ENCODE peak calls at places on chromosomes 3 and 15, in four cellular contexts. J is left lobe of liver; T is activated T-helper 1 cell treated with anti-CD3 and anti-CD28 coated beads, Interleukin-12 subunit alpha, Interleukin-12 subunit beta, Interleukin-2, Interleukin-4 antibody, amounts not matched to agents 30 ng/mL and 10 ng/mL and 1 ng/mL, durations not matched to agents 14 hours and 24 hours and 36 hours; M is substantia nigra. Y is an unnamed sample.

GRCh38 chr3:188584958-188585689 is 431.2 kb downstream of the LPP start:
- DNase-seq in J (no peak), T (no peak), M (no peak), Y (no peak)

GRCh38 chr3:123628996-123629746 is 44.3 kb upstream of the HACD2 start:
- DNase-seq in J (no peak), T (no peak), M (no peak), Y (no peak)

GRCh38 chr3:147141516-147141915 is 264.8 kb downstream of the ZIC4 start:
- DNase-seq in J (no peak), T (no peak), M (no peak), Y (no peak)

GRCh38 chr3:136929984-136930671 is 27.7 kb upstream of the IL20RB start:
- DNase-seq in J (peak), T (no peak), M (peak), Y (peak)

GRCh38 chr3:13575459-13576061 is 26.6 kb downstream of the FBLN2 start:
- DNase-seq in J (no peak), T (no peak), M (no peak), Y (no peak)

GRCh38 chr3:88957751-88958452 is 149.5 kb upstream of the EPHA3 start:
- DNase-seq in J (no peak), T (no peak), M (no peak), Y (no peak)

GRCh38 chr3:11847607-11848006 is 922 bp upstream of the TAMM41 start:
- DNase-seq in J (no peak), T (no peak), M (no peak), Y (no peak)

GRCh38 chr3:113264249-113264648 is 52.9 kb downstream of the BOC start:
- DNase-seq in J (no peak), T (no peak), M (no peak), Y (no peak)

GRCh38 chr3:53073553-53074365 is 27.9 kb upstream of the SFMBT1 start:
- DNase-seq in J (no peak), T (no peak), M (no peak), Y (peak)

GRCh38 chr3:81968628-81969027 is 207.2 kb upstream of the GBE1 start:
- DNase-seq in J (no peak), T (no peak), M (no peak), Y (no peak)

GRCh38 chr3:76352069-76352847 is 566.9 kb upstream of the ZNF717 start:
- DNase-seq in J (no peak), T (no peak), M (no peak), Y (no peak)

GRCh38 chr15:62895905-62896316 is 146.6 kb upstream of the TPM1 start:
- DNase-seq in J (no peak), T (no peak), M (no peak), Y (no peak)

GRCh38 chr3:129365296-129365695 is 63.1 kb downstream of the EFCAB12 start:
- DNase-seq in J (no peak), T (no peak), M (no peak), Y (no peak)

GRCh38 chr15:49178477-49178876 is 8.4 kb downstream of the GALK2 start:
- DNase-seq in J (no peak), T (no peak), M (no peak), Y (no peak)

GRCh38 chr15:38564557-38565286 is at the start of gene RASGRP1:
- DNase-seq in J (peak), T (peak), M (peak), Y (peak)

GRCh38 chr15:75145027-75145841 is 56.4 kb upstream of the C15orf39 start:
- DNase-seq in J (no peak), T (no peak), M (no peak), Y (no peak)

GRCh38 chr3:59133350-59133749 is 83.5 kb upstream of the CFAP20DC start:
- DNase-seq in J (no peak), T (no peak), M (no peak), Y (no peak)

GRCh38 chr15:26087395-26087794 is 224.3 kb upstream of the ATP10A start:
- DNase-seq in J (no peak), T (no peak), M (no peak), Y (no peak)

GRCh38 chr3:175374705-175375104 is 515.6 kb downstream of the NAALADL2 start:
- DNase-seq in J (no peak), T (no peak), M (no peak), Y (no peak)

GRCh38 chr15:78934063-78935023 is 10.5 kb downstream of the CTSH start:
- DNase-seq in J (no peak), T (no peak), M (no peak), Y (no peak)

GRCh38 chr15:66514586-66514985 is 9.5 kb downstream of the ZWILCH start:
- DNase-seq in J (no peak), T (no peak), M (no peak), Y (no peak)

GRCh38 chr3:19022546-19022945 is 125.8 kb upstream of the KCNH8 start:
- DNase-seq in J (no peak), T (no peak), M (no peak), Y (no peak)

GRCh38 chr3:53231532-53232511 is 24.0 kb downstream of the TKT start:
- DNase-seq in J (no peak), T (no peak), M (no peak), Y (no peak)

GRCh38 chr3:18027161-18027939 is 284.9 kb upstream of the TBC1D5 start:
- DNase-seq in J (no peak), T (no peak), M (no peak), Y (no peak)

GRCh38 chr3:67947808-67948508 is 293.5 kb upstream of the SUCLG2 start:
- DNase-seq in J (no peak), T (peak), M (no peak), Y (no peak)

GRCh38 chr3:22450785-22451400 is 699.9 kb upstream of the ZNF385D start:
- DNase-seq in J (no peak), T (no peak), M (no peak), Y (no peak)

GRCh38 chr15:77419050-77419835 is 661 bp downstream of the PEAK1 start:
- DNase-seq in J (peak), T (peak), M (peak), Y (peak)

GRCh38 chr3:89107461-89108035 is at the start of gene EPHA3:
- DNase-seq in J (peak), T (peak), M (peak), Y (peak)

GRCh38 chr15:66885281-66885915 is 180.0 kb upstream of the SMAD3 start:
- DNase-seq in J (peak), T (no peak), M (no peak), Y (peak)

GRCh38 chr3:155646128-155646527 is 98.7 kb downstream of the PLCH1 start:
- DNase-seq in J (no peak), T (no peak), M (no peak), Y (no peak)

GRCh38 chr15:51048308-51048707 is 46.4 kb downstream of the TNFAIP8L3 start:
- DNase-seq in J (no peak), T (no peak), M (no peak), Y (no peak)

GRCh38 chr3:10516835-10517465 is 11.6 kb upstream of the ATP2B2 start:
- DNase-seq in J (peak), T (no peak), M (no peak), Y (peak)

GRCh38 chr3:37640636-37641375 is 220.9 kb upstream of the CTDSPL start:
- DNase-seq in J (no peak), T (no peak), M (no peak), Y (no peak)

GRCh38 chr15:64690008-64690407 is 85.4 kb downstream of the RBPMS2 start:
- DNase-seq in J (no peak), T (no peak), M (no peak), Y (no peak)

GRCh38 chr3:111668912-111669488 is 73.9 kb upstream of the ZBED2 start:
- DNase-seq in J (no peak), T (no peak), M (no peak), Y (no peak)

GRCh38 chr3:159455741-159456181 is 532.9 kb upstream of the IL12A start:
- DNase-seq in J (no peak), T (no peak), M (no peak), Y (no peak)

GRCh38 chr15:99421172-99421656 is 144.6 kb upstream of the MEF2A start:
- DNase-seq in J (peak), T (peak), M (no peak), Y (peak)

GRCh38 chr3:184525337-184526157 is 36.0 kb upstream of the EPHB3 start:
- DNase-seq in J (no peak), T (no peak), M (no peak), Y (no peak)